ENCODE peak calls at places on chromosomes 1 and 21, in five cellular contexts. J, D, R, Z and P are unnamed samples.

GRCh38 chr21:44609193-44609592 is 2.7 kb upstream of the KRTAP10-8 start:
- DNase-seq in D (no peak), R (no peak), J (no peak), Z (no peak), P (no peak)

GRCh38 chr1:197145451-197146029 is 929 bp downstream of the ASPM start:
- DNase-seq in J (no peak), D (peak; percentile 41), Z (no peak), R (no peak), P (no peak)

GRCh38 chr1:203124546-203125317 is 2.8 kb upstream of the ADORA1 start:
- DNase-seq in R (no peak), D (peak; percentile 40), Z (peak; percentile 68), J (no peak), P (no peak)

GRCh38 chr1:226657788-226658537 is 81.1 kb downstream of the ITPKB start:
- DNase-seq in J (no peak), Z (no peak), D (no peak), R (no peak), P (no peak)

GRCh38 chr1:116820362-116820761 is 66.1 kb downstream of the CD2 start:
- DNase-seq in D (peak; percentile 80), Z (peak; percentile 45), R (no peak), J (no peak), P (no peak)

GRCh38 chr1:41900611-41901444 is 17.9 kb downstream of the HIVEP3 start:
- DNase-seq in R (peak; percentile 64), D (peak; percentile 60), J (no peak), Z (peak; percentile 92), P (no peak)

GRCh38 chr1:85200367-85200869 is 398 bp downstream of the SYDE2 start:
- DNase-seq in D (peak; percentile 57), J (no peak), R (no peak), Z (no peak), P (peak; percentile 73)

GRCh38 chr1:2210084-2210653 is 15.6 kb upstream of the FAAP20 start:
- DNase-seq in J (no peak), Z (no peak), R (no peak), D (no peak), P (no peak)

GRCh38 chr1:217272385-217272784 is 358.5 kb downstream of the GPATCH2 start:
- DNase-seq in J (no peak), R (no peak), D (peak; percentile 76), Z (peak; percentile 65), P (no peak)

GRCh38 chr1:224447251-224447650 is 12.7 kb upstream of the WDR26 start:
- DNase-seq in R (no peak), D (peak; percentile 91), J (no peak), Z (peak; percentile 71), P (no peak)

GRCh38 chr1:81799939-81800740 is 594 bp upstream of the ADGRL2 start:
- DNase-seq in R (peak; percentile 84), D (peak; percentile 78), Z (no peak), J (peak; percentile 87), P (peak; percentile 94)

GRCh38 chr1:7539772-7540175 is 231.3 kb upstream of the VAMP3 start:
- DNase-seq in Z (peak; percentile 69), R (peak; percentile 79), J (no peak), D (peak; percentile 38), P (peak; percentile 76)

GRCh38 chr1:234971586-234972297 is 156.9 kb downstream of the TOMM20 start:
- DNase-seq in Z (no peak), D (no peak), R (peak; percentile 7), J (no peak), P (no peak)
- H4K20me1 ChIP-seq in Z (no peaks in the 10 kb centered on the region), D (no peaks in the 10 kb centered on the region), R (no peaks in the 10 kb centered on the region), J (no peaks in the 10 kb centered on the region), P (no peaks in the 10 kb centered on the region)

GRCh38 chr1:16153999-16154673 is 1.7 kb downstream of the EPHA2 start:
- DNase-seq in R (no peak), J (no peak), D (no peak), Z (no peak), P (peak; percentile 70)

GRCh38 chr1:16155537-16156410 is at the start of gene EPHA2:
- DNase-seq in R (peak; percentile 96), Z (peak; percentile 97), J (peak; percentile 86), D (peak; percentile 88), P (peak; percentile 98)

GRCh38 chr1:16158993-16159831 is 3.3 kb upstream of the EPHA2 start:
- DNase-seq in R (no peak), J (no peak), Z (peak; percentile 95), D (no peak), P (no peak)

GRCh38 chr1:16158025-16158424 is 2.2 kb upstream of the EPHA2 start:
- DNase-seq in Z (no peak), R (no peak), J (no peak), D (no peak), P (no peak)

GRCh38 chr1:16156848-16157495 is 1.1 kb upstream of the EPHA2 start:
- DNase-seq in J (no peak), R (peak; percentile 51), Z (peak; percentile 71), D (peak; percentile 63), P (no peak)
- TF ChIP-seq EZH2phosphoT487 in J (no peak), R (no peak), Z (no peak), D (no peak), P (no peak)

GRCh38 chr21:25462517-25462971 is 144.7 kb downstream of the MRPL39 start:
- DNase-seq in Z (no peak), J (no peak), D (no peak), R (no peak), P (no peak)
- H3K4me1 ChIP-seq in Z (peaks cover 2% of the 10 kb centered on the region), J (no peaks in the 10 kb centered on the region), D (no peaks in the 10 kb centered on the region), R (no peaks in the 10 kb centered on the region), P (no peaks in the 10 kb centered on the region)

GRCh38 chr1:66695121-66695520 is 57.1 kb upstream of the DYNLT5 start:
- DNase-seq in D (no peak), Z (no peak), R (no peak), J (no peak), P (peak; percentile 20)
- H4K20me1 ChIP-seq in D (no peaks in the 10 kb centered on the region), Z (no peaks in the 10 kb centered on the region), R (no peaks in the 10 kb centered on the region), J (no peaks in the 10 kb centered on the region), P (no peaks in the 10 kb centered on the region)

DNA sequence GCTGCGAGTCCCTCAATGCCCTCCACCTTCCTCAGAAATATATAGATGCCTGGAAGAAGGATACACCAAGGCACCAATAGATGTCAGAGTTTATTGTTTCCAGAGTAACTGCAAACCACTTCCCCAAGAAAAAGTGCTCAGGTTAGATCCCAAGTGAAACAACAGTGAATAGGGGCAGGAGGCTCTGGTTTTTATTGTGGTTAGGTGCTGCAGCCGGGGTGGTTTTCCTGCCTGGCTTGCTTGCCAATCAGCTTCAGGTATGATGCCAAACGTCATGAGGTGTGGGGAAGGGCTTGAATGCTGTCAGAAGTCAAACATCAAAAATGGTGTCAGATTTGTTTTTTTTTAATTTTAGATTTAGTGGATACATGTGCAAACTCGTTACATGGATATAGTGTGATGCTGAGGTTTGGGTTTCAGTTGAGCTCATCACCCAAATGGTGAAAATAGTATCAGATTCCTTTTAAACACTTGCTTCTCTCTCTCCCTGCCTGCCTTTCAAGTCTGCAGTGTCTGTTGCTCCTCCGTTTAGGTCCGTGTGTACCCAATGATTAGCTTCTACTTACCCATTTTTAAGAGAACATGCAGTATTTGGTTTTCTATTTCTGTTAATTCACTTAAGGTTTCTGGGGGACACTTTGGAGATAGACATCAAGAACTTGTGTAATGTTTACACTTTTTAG is 1317.0 kb downstream of the MRPL39 start:
- DNase-seq in J (no peak), Z (no peak), R (no peak), D (no peak), P (no peak)
- TF ChIP-seq EZH2phosphoT487 in J (no peak), Z (no peak), R (no peak), D (no peak), P (no peak)

DNA sequence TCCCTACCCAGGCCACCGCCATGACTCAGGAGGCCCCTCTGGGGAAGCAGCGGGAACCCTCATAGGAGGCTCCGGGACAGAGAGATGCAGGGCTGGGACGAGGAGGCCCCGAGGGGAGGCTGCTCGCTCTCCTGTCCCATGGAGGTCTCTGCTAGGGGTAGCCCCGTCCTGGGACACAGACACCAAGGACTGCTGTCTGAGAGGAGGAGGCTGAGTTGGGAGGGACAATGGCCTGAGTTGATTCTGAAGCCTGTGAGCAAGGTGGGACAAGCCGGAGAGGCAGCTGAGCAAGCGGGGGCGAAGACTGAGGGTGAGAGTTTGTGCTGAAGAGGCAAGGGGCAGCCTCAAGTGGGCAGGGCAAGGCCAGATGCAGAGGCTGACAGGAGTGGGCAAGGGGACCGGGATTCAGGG is 17.4 kb downstream of the SLC27A3 start:
- DNase-seq in D (no peak), J (no peak), R (no peak), Z (no peak), P (peak; percentile 23)
- H3K4me1 ChIP-seq in D (peaks cover 21% of the 10 kb centered on the region), J (no peaks in the 10 kb centered on the region), R (no peaks in the 10 kb centered on the region), Z (no peaks in the 10 kb centered on the region), P (peaks cover 33% of the 10 kb centered on the region)

GRCh38 chr1:36177589-36178463 is 21.9 kb downstream of the MAP7D1 start:
- DNase-seq in Z (no peak), D (no peak), J (no peak), R (no peak), P (peak; percentile 24)
- H4K20me1 ChIP-seq in Z (no peaks in the 10 kb centered on the region), D (no peaks in the 10 kb centered on the region), J (peaks cover 28% of the 10 kb centered on the region), R (peaks cover 6% of the 10 kb centered on the region), P (peaks cover 74% of the 10 kb centered on the region)